ENCODE peak calls at places on chromosomes 12 and 14, in five cellular contexts. B is DMS 273 treated with DMSO at 0.1 percent for 48 hours; D is Kasumi-1; E is stimulated activated CD4-positive, alpha-beta T cell treated with anti-CD3 and anti-CD28 coated beads, Interleukin-15, amount 100 ng/mL, for 24 hours; H is stomach. A is an unnamed sample.

GRCh38 chr12:130484221-130484620 is 146.5 kb downstream of the PIWIL1 start:
- DNase-seq in D (no peak), E (no peak), H (no peak), B (no peak), A (no peak)

GRCh38 chr12:68317047-68317667 is 15.0 kb downstream of the MDM1 start:
- DNase-seq in E (peak), B (no peak), H (no peak), D (peak), A (peak)

GRCh38 chr14:72515779-72516770 is 377.8 kb downstream of the DPF3 start:
- DNase-seq in B (no peak), E (no peak), D (no peak), H (no peak), A (no peak)

GRCh38 chr14:64191756-64192155 is 102.4 kb downstream of the ESR2 start:
- DNase-seq in D (no peak), H (no peak), E (no peak), B (no peak), A (no peak)

GRCh38 chr12:100026241-100026640 is 41.5 kb upstream of the ANKS1B start:
- DNase-seq in H (no peak), B (no peak), D (no peak), E (no peak), A (no peak)

GRCh38 chr14:98984719-98985041 is 287.3 kb downstream of the BCL11B start:
- DNase-seq in D (no peak), E (peak), B (no peak), H (peak), A (peak)

GRCh38 chr12:24069532-24070395 is 120.3 kb upstream of the SOX5 start:
- DNase-seq in E (no peak), B (no peak), H (no peak), D (no peak), A (no peak)

GRCh38 chr12:125247477-125247876 is 182.2 kb downstream of the AACS start:
- DNase-seq in H (no peak), B (no peak), E (no peak), D (no peak), A (no peak)

GRCh38 chr14:58428011-58428807 is 690 bp downstream of the KIAA0586 start:
- DNase-seq in H (no peak), B (peak), E (peak), D (peak), A (peak)

GRCh38 chr14:99683619-99684355 is at the start of gene CYP46A1:
- DNase-seq in H (peak), E (peak), D (peak), B (peak), A (peak)

GRCh38 chr14:71202881-71203280 is 295.6 kb downstream of the PCNX1 start:
- DNase-seq in E (no peak), D (no peak), H (no peak), B (no peak), A (no peak)

GRCh38 chr12:20631711-20632110 is 63.4 kb upstream of the SLCO1C1 start:
- DNase-seq in D (no peak), B (no peak), E (no peak), H (no peak), A (no peak)

GRCh38 chr12:5088586-5089264 is 45.0 kb downstream of the KCNA5 start:
- DNase-seq in B (no peak), H (no peak), E (no peak), D (no peak), A (no peak)

GRCh38 chr14:104011824-104012517 is 69.6 kb upstream of the RD3L start:
- DNase-seq in E (no peak), D (no peak), B (no peak), H (peak), A (no peak)

GRCh38 chr14:81927069-81927468 is 393.4 kb upstream of the SEL1L start:
- DNase-seq in D (peak), H (no peak), B (no peak), E (no peak), A (no peak)

GRCh38 chr14:52596861-52597260 is 44.2 kb downstream of the GPR137C start:
- DNase-seq in H (no peak), E (no peak), B (no peak), D (no peak), A (no peak)

GRCh38 chr12:92745874-92746553 is 43.2 kb downstream of the PLEKHG7 start:
- DNase-seq in D (no peak), E (no peak), B (no peak), H (peak), A (no peak)

GRCh38 chr14:32078794-32079663 is 1.9 kb downstream of the ARHGAP5 start:
- DNase-seq in D (no peak), E (peak), H (no peak), B (no peak), A (no peak)